ENCODE peak calls at places on chromosomes 5 and 9, in seven cellular contexts. C, Q, V, A, R, O and K are unnamed samples.
A peak's percentile ranks its signal among the peaks of the same experiment; 100 is the strongest.

GRCh38 chr9:124329996-124330714 is 72.4 kb downstream of the NEK6 start:
- DNase-seq in C (no peak), Q (no peak), V (no peak), A (no peak), R (no peak), O (no peak), K (no peak)

GRCh38 chr9:13388157-13388556 is 108.7 kb upstream of the MPDZ start:
- DNase-seq in C (no peak), Q (no peak), V (no peak), A (no peak), R (no peak), O (no peak), K (peak; percentile 81)

GRCh38 chr9:18447131-18447530 is 26.8 kb upstream of the ADAMTSL1 start:
- DNase-seq in C (no peak), Q (no peak), V (no peak), A (no peak), R (no peak), O (peak; percentile 64), K (peak; percentile 21)

GRCh38 chr5:1568201-1568979 is 44.6 kb upstream of the LPCAT1 start:
- DNase-seq in C (no peak), Q (no peak), V (no peak), A (no peak), R (peak; percentile 83), O (peak; percentile 96), K (peak; percentile 96)

GRCh38 chr5:58266402-58266801 is 193.5 kb downstream of the PLK2 start:
- DNase-seq in C (no peak), Q (no peak), V (no peak), A (no peak), R (no peak), O (no peak), K (peak; percentile 32)

GRCh38 chr9:108889649-108890067 is 27.6 kb downstream of the ACTL7A start:
- DNase-seq in C (no peak), Q (no peak), V (no peak), A (no peak), R (peak; percentile 31), O (peak; percentile 27), K (peak; percentile 50)

GRCh38 chr5:65126192-65126591 is 355.5 kb downstream of the ADAMTS6 start:
- DNase-seq in C (peak; percentile 73), Q (no peak), V (no peak), A (no peak), R (no peak), O (peak; percentile 13), K (peak; percentile 39)

GRCh38 chr9:109182940-109183798 is 16.1 kb upstream of the FRRS1L start:
- DNase-seq in C (no peak), Q (peak; percentile 61), V (no peak), A (peak; percentile 61), R (peak; percentile 48), O (peak; percentile 25), K (peak; percentile 33)

GRCh38 chr5:132999246-132999645 is 27.1 kb downstream of the ZCCHC10 start:
- DNase-seq in C (no peak), Q (no peak), V (no peak), A (no peak), R (no peak), O (no peak), K (no peak)

GRCh38 chr9:90921104-90921503 is 119.5 kb downstream of the SYK start:
- DNase-seq in C (peak; percentile 97), Q (no peak), V (peak; percentile 87), A (peak; percentile 80), R (peak; percentile 25), O (no peak), K (no peak)

GRCh38 chr5:170393235-170393634 is 4.1 kb upstream of the KCNMB1 start:
- DNase-seq in C (no peak), Q (no peak), V (no peak), A (no peak), R (no peak), O (no peak), K (no peak)

GRCh38 chr9:94613003-94613402 is 19.4 kb upstream of the FBP2 start:
- DNase-seq in C (no peak), Q (no peak), V (no peak), A (no peak), R (no peak), O (no peak), K (peak; percentile 7)

GRCh38 chr9:33221568-33221884 is 18.4 kb upstream of the SPINK4 start:
- DNase-seq in C (no peak), Q (no peak), V (no peak), A (no peak), R (no peak), O (no peak), K (no peak)
- TF ChIP-seq CTCF in C (no peak), Q (no peak), V (no peak), A (no peak), R (no peak), O (no peak), K (no peak)

GRCh38 chr9:113998529-113999255 is 79.4 kb downstream of the AMBP start:
- DNase-seq in C (no peak), Q (no peak), V (no peak), A (peak; percentile 19), R (peak; percentile 32), O (no peak), K (peak; percentile 25)
- TF ChIP-seq CTCF in C (no peak), Q (no peak), V (peak; percentile 14), A (no peak), R (peak; percentile 23), O (peak; percentile 46), K (no peak)

DNA sequence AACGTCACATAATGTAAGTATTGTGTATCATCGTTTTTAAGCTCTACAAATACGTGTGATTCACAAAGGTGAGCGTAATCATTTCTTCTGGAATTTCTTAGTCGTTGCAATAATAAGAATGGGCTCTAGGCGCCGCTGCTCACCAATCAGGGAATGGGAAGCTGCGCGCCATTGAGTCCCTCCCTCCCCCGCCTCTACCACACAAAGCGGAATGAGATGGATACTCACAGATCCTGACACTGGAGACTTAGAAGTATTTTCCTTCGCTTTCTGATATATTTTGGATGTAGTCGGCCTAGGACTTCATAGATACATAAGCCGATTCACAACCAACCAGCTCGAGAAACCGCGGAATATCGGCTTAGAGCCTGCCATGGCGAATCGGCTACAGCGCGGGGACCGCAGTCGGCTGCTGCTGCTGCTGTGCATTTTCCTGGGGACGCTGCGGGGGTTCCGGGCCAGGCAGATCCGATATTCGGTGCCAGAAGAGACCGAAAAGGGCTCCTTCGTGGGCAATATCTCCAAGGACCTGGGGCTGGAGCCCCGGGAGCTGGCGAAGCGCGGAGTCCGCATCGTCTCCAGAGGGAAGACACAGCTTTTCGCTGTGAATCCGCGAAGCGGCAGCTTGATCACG is at the start of gene PCDHGA11:
- DNase-seq in C (no peak), Q (peak; percentile 72), V (no peak), A (no peak), R (peak; percentile 52), O (peak; percentile 71), K (peak; percentile 79)
- TF ChIP-seq CTCF in C (peak; percentile 12), Q (peak; percentile 56), V (peak; percentile 64), A (peak; percentile 15), R (peak; percentile 32), O (peak; percentile 70), K (peak; percentile 61)

GRCh38 chr5:149036168-149036567 is 26.7 kb downstream of the SH3TC2 start:
- DNase-seq in C (no peak), Q (no peak), V (no peak), A (no peak), R (no peak), O (no peak), K (no peak)

GRCh38 chr5:149038336-149039075 is 24.4 kb downstream of the SH3TC2 start:
- DNase-seq in C (no peak), Q (no peak), V (no peak), A (no peak), R (no peak), O (no peak), K (peak; percentile 69)

GRCh38 chr5:149036970-149037369 is 25.9 kb downstream of the SH3TC2 start:
- DNase-seq in C (no peak), Q (no peak), V (no peak), A (no peak), R (no peak), O (no peak), K (peak; percentile 49)

GRCh38 chr5:149037819-149038218 is 25.0 kb downstream of the SH3TC2 start:
- DNase-seq in C (no peak), Q (no peak), V (no peak), A (no peak), R (no peak), O (no peak), K (no peak)

DNA sequence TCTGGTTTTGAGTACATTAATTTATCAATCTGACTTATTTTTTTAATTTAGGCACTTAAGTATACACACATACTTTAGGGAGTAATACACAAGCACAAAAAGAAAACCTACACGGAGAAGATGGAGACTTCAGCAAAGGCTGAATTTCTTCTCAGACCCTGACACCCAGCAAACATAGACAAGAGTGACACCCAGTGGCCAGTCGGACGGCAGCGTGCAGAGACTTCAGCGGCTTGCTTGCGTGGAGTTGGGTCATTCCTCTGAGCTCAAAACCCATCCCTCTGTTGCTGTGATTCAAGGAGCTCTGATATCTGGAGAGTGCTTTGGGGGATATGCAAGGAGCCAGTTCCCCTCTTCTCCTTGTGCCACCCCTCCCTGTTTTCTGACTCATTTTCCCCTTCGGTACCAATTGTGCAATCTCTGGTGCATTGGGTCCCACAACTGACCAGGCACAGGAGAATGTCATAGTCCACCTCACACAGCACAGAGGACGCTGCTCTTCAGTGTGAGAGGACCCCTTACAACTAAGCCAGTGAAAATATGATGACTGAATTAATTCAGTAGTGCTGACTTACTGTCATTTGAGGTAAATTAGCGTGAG is 27.5 kb downstream of the SH3TC2 start:
- DNase-seq in C (peak; percentile 76), Q (peak; percentile 57), V (peak; percentile 69), A (peak; percentile 54), R (peak; percentile 83), O (peak; percentile 77), K (peak; percentile 86)
- TF ChIP-seq CTCF in C (peak; percentile 72), Q (peak; percentile 90), V (peak; percentile 91), A (peak; percentile 66), R (peak; percentile 95), O (peak; percentile 91), K (peak; percentile 87)

GRCh38 chr9:2824564-2824963 is 19.3 kb downstream of the PUM3 start:
- DNase-seq in C (no peak), Q (no peak), V (no peak), A (peak; percentile 38), R (no peak), O (no peak), K (no peak)
- TF ChIP-seq CTCF in C (no peak), Q (no peak), V (peak; percentile 23), A (no peak), R (peak; percentile 31), O (peak; percentile 33), K (peak; percentile 16)

DNA sequence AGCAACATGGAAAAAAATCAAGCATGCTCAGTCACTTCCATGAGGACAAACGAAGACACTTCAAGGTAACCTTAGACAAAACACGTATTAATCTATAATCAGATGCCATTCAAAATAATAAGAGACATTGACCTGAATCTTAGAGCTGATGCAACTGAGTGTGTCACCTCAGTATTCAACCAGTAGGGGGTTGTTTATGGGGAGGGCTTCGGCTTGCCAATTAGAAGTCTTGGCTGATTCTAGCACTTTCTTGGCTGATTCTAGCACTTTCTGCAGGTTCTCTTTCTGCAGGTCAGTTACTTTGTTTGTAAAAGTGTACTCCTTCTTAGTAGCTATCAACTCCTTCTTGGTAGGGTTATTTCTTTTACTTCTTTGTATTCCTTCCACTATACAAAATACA is 317.6 kb downstream of the ENC1 start:
- DNase-seq in C (no peak), Q (no peak), V (no peak), A (no peak), R (no peak), O (no peak), K (no peak)
- TF ChIP-seq CTCF in C (no peak), Q (no peak), V (no peak), A (no peak), R (no peak), O (no peak), K (no peak)